ENCODE peak calls at places on chromosomes 6 and 20, in four cellular contexts. T is GM19239, A is GM20000, P is amniotic stem cell. H is an unnamed sample.

GRCh38 chr6:18632670-18633410 is 245.7 kb downstream of the RNF144B start:
- DNase-seq in T (no peak), P (no peak), A (no peak), H (no peak)

GRCh38 chr6:99036672-99037071 is 88.9 kb upstream of the FBXL4 start:
- DNase-seq in P (no peak), T (no peak), A (no peak), H (no peak)

GRCh38 chr6:14440215-14440890 is 322.8 kb downstream of the CD83 start:
- DNase-seq in T (no peak), P (no peak), A (no peak), H (no peak)

GRCh38 chr20:50491926-50492634 is 18.1 kb upstream of the PTPN1 start:
- DNase-seq in A (no peak), P (no peak), T (no peak), H (no peak)

GRCh38 chr20:63331741-63332400 is 29.3 kb downstream of the CHRNA4 start:
- DNase-seq in A (no peak), P (no peak), T (no peak), H (no peak)

GRCh38 chr20:22770240-22770800 is 185.9 kb upstream of the FOXA2 start:
- DNase-seq in A (no peak), P (no peak), T (no peak), H (no peak)

GRCh38 chr6:28105286-28105685 is 19.1 kb upstream of the ZSCAN16 start:
- DNase-seq in T (no peak), P (no peak), A (peak), H (no peak)

GRCh38 chr6:144033816-144034540 is 25.9 kb upstream of the PLAGL1 start:
- DNase-seq in A (no peak), T (no peak), P (peak), H (peak)

GRCh38 chr6:63573140-63573898 is 1.0 kb downstream of the LOC128125822 start:
- DNase-seq in A (peak), T (no peak), P (peak), H (no peak)

GRCh38 chr20:58087567-58087858 is 140.9 kb downstream of the ANKRD60 start:
- DNase-seq in T (no peak), P (no peak), A (no peak), H (no peak)

GRCh38 chr20:34980543-34981213 is 25.0 kb downstream of the MYH7B start:
- DNase-seq in T (no peak), A (no peak), P (no peak), H (no peak)

GRCh38 chr6:122799916-122800701 is 11.1 kb downstream of the SMPDL3A start:
- DNase-seq in P (peak), A (no peak), T (no peak), H (no peak)

GRCh38 chr20:63158845-63159244 is 57.1 kb downstream of the YTHDF1 start:
- DNase-seq in A (no peak), T (no peak), P (no peak), H (no peak)

GRCh38 chr20:12237772-12238171 is 320.1 kb downstream of the BTBD3 start:
- DNase-seq in T (no peak), P (no peak), A (no peak), H (no peak)

GRCh38 chr6:165931675-165932074 is 236.0 kb downstream of the TBXT start:
- DNase-seq in T (no peak), P (no peak), A (no peak), H (no peak)

GRCh38 chr20:63641146-63641791 is 12.0 kb downstream of the STMN3 start:
- DNase-seq in A (no peak), T (no peak), P (no peak), H (no peak)

GRCh38 chr6:112113918-112114317 is 26.5 kb downstream of the FAM229B start:
- DNase-seq in T (no peak), A (no peak), P (no peak), H (no peak)

GRCh38 chr6:165231581-165232276 is 77.7 kb downstream of the C6orf118 start:
- DNase-seq in P (no peak), T (no peak), A (no peak), H (no peak)

GRCh38 chr20:10332656-10333421 is 101.2 kb downstream of the MKKS start:
- DNase-seq in P (no peak), T (no peak), A (no peak), H (no peak)

GRCh38 chr20:1894471-1894950 is 696 bp upstream of the SIRPA start:
- DNase-seq in T (peak), A (peak), P (peak), H (no peak)

GRCh38 chr6:16129623-16130243 is 847 bp downstream of the MYLIP start:
- DNase-seq in T (no peak), A (no peak), P (no peak), H (no peak)

GRCh38 chr6:27531772-27532459 is 59.0 kb upstream of the ZNF184 start:
- DNase-seq in A (no peak), T (no peak), P (no peak), H (no peak)

GRCh38 chr20:63517376-63518309 is 2.9 kb upstream of the PPDPF start:
- DNase-seq in T (no peak), A (no peak), P (no peak), H (no peak)

GRCh38 chr6:20802596-20802995 is 268.3 kb downstream of the CDKAL1 start:
- DNase-seq in P (no peak), A (no peak), T (no peak), H (no peak)

GRCh38 chr6:36727491-36728021 is 29.9 kb downstream of the RAB44 start:
- DNase-seq in A (no peak), T (no peak), P (no peak), H (no peak)

H was measured in AG04450.